ENCODE peak calls at places on chromosomes 2 and 18, in eight cellular contexts. H is AG08395; R is body of pancreas; T is GM04504; B is stimulated activated CD4-positive, alpha-beta T cell treated with anti-CD3 and anti-CD28 coated beads, Interleukin-1b, Interleukin-23, amount 100 ng/mL, for 1 hour; X is cardiac septum; S is stimulated activated CD8-positive, alpha-beta memory T cell treated with anti-CD3 and anti-CD28 coated beads, Interleukin-4, amount 100 ng/mL, for 1 hour; N is central memory CD4-positive, alpha-beta T cell. K is an unnamed sample.
A peak's percentile ranks its signal among the peaks of the same experiment; 100 is the strongest.

GRCh38 chr2:231568098-231568784 is 24.4 kb upstream of the TEX44 start:
- DNase-seq in H (no peak), R (no peak), T (no peak), B (no peak), X (no peak), S (no peak), N (no peak), K (no peak)

GRCh38 chr2:183838295-183838694 is 714.1 kb downstream of the NUP35 start:
- DNase-seq in H (no peak), R (no peak), T (no peak), B (no peak), X (no peak), S (no peak), N (no peak), K (no peak)

GRCh38 chr18:25467226-25468065 is 115.5 kb upstream of the ZNF521 start:
- DNase-seq in H (peak; percentile 52), R (no peak), T (no peak), B (no peak), X (peak; percentile 78), S (no peak), N (no peak), K (no peak)

GRCh38 chr2:60577884-60578283 is 24.4 kb upstream of the BCL11A start:
- DNase-seq in H (no peak), R (no peak), T (no peak), B (no peak), X (no peak), S (no peak), N (no peak), K (no peak)

GRCh38 chr18:53625997-53626599 is 598.4 kb downstream of the MBD2 start:
- DNase-seq in H (no peak), R (no peak), T (no peak), B (no peak), X (no peak), S (no peak), N (no peak), K (no peak)

GRCh38 chr18:38545071-38545470 is 979.5 kb upstream of the CELF4 start:
- DNase-seq in H (no peak), R (no peak), T (no peak), B (no peak), X (no peak), S (no peak), N (no peak), K (peak; percentile 81)

GRCh38 chr2:235642446-235643107 is 148.7 kb downstream of the AGAP1 start:
- DNase-seq in H (no peak), R (no peak), T (no peak), B (no peak), X (no peak), S (no peak), N (no peak), K (peak; percentile 36)

GRCh38 chr2:126882181-126882580 is 16.5 kb upstream of the TEX51 start:
- DNase-seq in H (no peak), R (no peak), T (no peak), B (no peak), X (peak; percentile 72), S (no peak), N (no peak), K (no peak)

GRCh38 chr2:54680397-54681032 is 42.9 kb upstream of the EML6 start:
- DNase-seq in H (peak; percentile 35), R (no peak), T (no peak), B (no peak), X (no peak), S (no peak), N (no peak), K (no peak)

GRCh38 chr18:3603460-3604259 is 153.7 kb downstream of the TGIF1 start:
- DNase-seq in H (peak; percentile 76), R (peak; percentile 78), T (peak; percentile 93), B (no peak), X (peak; percentile 77), S (no peak), N (no peak), K (peak; percentile 91)

GRCh38 chr2:231795525-231796327 is 9.5 kb downstream of the COPS7B start:
- DNase-seq in H (peak; percentile 52), R (peak; percentile 83), T (peak; percentile 38), B (no peak), X (no peak), S (no peak), N (no peak), K (peak; percentile 87)

GRCh38 chr2:235893129-235893698 is 275.0 kb downstream of the GBX2 start:
- DNase-seq in H (no peak), R (no peak), T (no peak), B (no peak), X (no peak), S (no peak), N (no peak), K (no peak)

GRCh38 chr2:163602196-163602595 is 133.6 kb downstream of the FIGN start:
- DNase-seq in H (no peak), R (no peak), T (no peak), B (no peak), X (no peak), S (no peak), N (no peak), K (no peak)

GRCh38 chr2:188675391-188676011 is 298.7 kb upstream of the COL3A1 start:
- DNase-seq in H (peak; percentile 13), R (no peak), T (peak; percentile 42), B (no peak), X (no peak), S (no peak), N (no peak), K (no peak)